ENCODE peak calls at places on chromosomes 2 and 18, in six cellular contexts. R is brain microvascular endothelial cell, T is WERI-Rb-1, L is upper lobe of left lung, J is right atrium auricular region, Y is suprapubic skin. C is an unnamed sample.

GRCh38 chr2:130795431-130795830 is 40.1 kb downstream of the AMER3 start:
- DNase-seq in R (peak), T (no peak), L (no peak), J (no peak), Y (no peak), C (no peak)

GRCh38 chr2:209977386-209978239 is 24.8 kb upstream of the RPE start:
- DNase-seq in R (no peak), T (no peak), L (no peak), J (no peak), Y (no peak), C (no peak)

GRCh38 chr2:157164891-157165290 is 92.6 kb upstream of the GALNT5 start:
- DNase-seq in R (no peak), T (no peak), L (no peak), J (no peak), Y (no peak), C (no peak)

GRCh38 chr2:101750688-101751087 is 53.2 kb downstream of the MAP4K4 start:
- DNase-seq in R (no peak), T (no peak), L (no peak), J (no peak), Y (no peak), C (no peak)

GRCh38 chr2:9318461-9319337 is 104.6 kb downstream of the ITGB1BP1 start:
- DNase-seq in R (no peak), T (no peak), L (peak), J (peak), Y (no peak), C (no peak)

GRCh38 chr2:45497355-45497754 is 113.7 kb downstream of the SRBD1 start:
- DNase-seq in R (peak), T (no peak), L (no peak), J (no peak), Y (no peak), C (no peak)

GRCh38 chr18:63082661-63083531 is 236.7 kb downstream of the BCL2 start:
- DNase-seq in R (no peak), T (no peak), L (no peak), J (no peak), Y (no peak), C (no peak)

GRCh38 chr18:4017479-4017878 is 437.6 kb downstream of the DLGAP1 start:
- DNase-seq in R (no peak), T (peak), L (no peak), J (no peak), Y (no peak), C (no peak)

GRCh38 chr2:78540255-78540654 is 485.2 kb upstream of the REG3G start:
- DNase-seq in R (no peak), T (no peak), L (no peak), J (no peak), Y (no peak), C (no peak)

GRCh38 chr18:5253910-5254309 is 41.6 kb downstream of the ZBTB14 start:
- DNase-seq in R (peak), T (no peak), L (no peak), J (no peak), Y (no peak), C (no peak)

GRCh38 chr18:69759046-69759445 is 188.6 kb downstream of the CD226 start:
- DNase-seq in R (no peak), T (no peak), L (no peak), J (no peak), Y (no peak), C (no peak)

GRCh38 chr2:150060341-150060740 is 427.1 kb downstream of the RND3 start:
- DNase-seq in R (no peak), T (no peak), L (no peak), J (no peak), Y (no peak), C (no peak)

GRCh38 chr2:27809761-27810241 is 38.3 kb downstream of the MRPL33 start:
- DNase-seq in R (peak), T (no peak), L (no peak), J (no peak), Y (no peak), C (no peak)

GRCh38 chr2:72985891-72986683 is 68.8 kb downstream of the EMX1 start:
- DNase-seq in R (no peak), T (no peak), L (no peak), J (no peak), Y (no peak), C (no peak)

GRCh38 chr2:26314243-26314642 is 31.7 kb upstream of the SELENOI start:
- DNase-seq in R (no peak), T (peak), L (no peak), J (no peak), Y (no peak), C (no peak)

GRCh38 chr2:168392031-168392430 is 64.0 kb upstream of the CERS6 start:
- DNase-seq in R (no peak), T (no peak), L (no peak), J (no peak), Y (no peak), C (no peak)

GRCh38 chr2:101981066-101981465 is 10.7 kb upstream of the IL1R2 start:
- DNase-seq in R (no peak), T (no peak), L (no peak), J (no peak), Y (no peak), C (no peak)

GRCh38 chr2:111896007-111896406 is 2.4 kb upstream of the MERTK start:
- DNase-seq in R (no peak), T (no peak), L (peak), J (no peak), Y (no peak), C (no peak)

GRCh38 chr2:148674063-148675020 is 29.8 kb downstream of the EPC2 start:
- DNase-seq in R (no peak), T (peak), L (no peak), J (no peak), Y (no peak), C (no peak)

GRCh38 chr2:217899231-217900009 is 103.4 kb downstream of the TNS1 start:
- DNase-seq in R (peak), T (peak), L (peak), J (peak), Y (no peak), C (no peak)

GRCh38 chr2:139721454-139721995 is 941.3 kb upstream of the NXPH2 start:
- DNase-seq in R (no peak), T (no peak), L (no peak), J (no peak), Y (no peak), C (no peak)

GRCh38 chr2:152297715-152298114 is 37.3 kb upstream of the FMNL2 start:
- DNase-seq in R (no peak), T (no peak), L (no peak), J (no peak), Y (no peak), C (no peak)

GRCh38 chr2:3659447-3660432 is 1.7 kb downstream of the ALLC start:
- DNase-seq in R (peak), T (peak), L (peak), J (no peak), Y (no peak), C (no peak)

GRCh38 chr2:32843699-32844098 is 103.1 kb upstream of the LTBP1 start:
- DNase-seq in R (no peak), T (no peak), L (no peak), J (no peak), Y (no peak), C (no peak)

GRCh38 chr18:22606563-22607283 is 189.0 kb upstream of the CTAGE1 start:
- DNase-seq in R (peak), T (no peak), L (no peak), J (no peak), Y (no peak), C (no peak)

GRCh38 chr2:216002274-216002673 is 11.1 kb downstream of the MREG start:
- DNase-seq in R (no peak), T (no peak), L (no peak), J (no peak), Y (no peak), C (no peak)

GRCh38 chr2:1843646-1844045 is 99.3 kb upstream of the PXDN start:
- DNase-seq in R (no peak), T (no peak), L (no peak), J (no peak), Y (no peak), C (no peak)

GRCh38 chr2:45344071-45344470 is 267.0 kb downstream of the SRBD1 start:
- DNase-seq in R (no peak), T (no peak), L (no peak), J (peak), Y (no peak), C (no peak)

GRCh38 chr2:55010149-55010591 is 40.1 kb downstream of the RTN4 start:
- DNase-seq in R (peak), T (peak), L (peak), J (no peak), Y (no peak), C (peak)

GRCh38 chr2:137983581-137983980 is 19.3 kb downstream of the HNMT start:
- DNase-seq in R (no peak), T (no peak), L (no peak), J (no peak), Y (no peak), C (no peak)

GRCh38 chr2:205731521-205731965 is 49.2 kb downstream of the NRP2 start:
- DNase-seq in R (peak), T (peak), L (no peak), J (no peak), Y (no peak), C (no peak)

GRCh38 chr2:205495819-205496218 is 186.5 kb upstream of the NRP2 start:
- DNase-seq in R (no peak), T (no peak), L (no peak), J (no peak), Y (no peak), C (no peak)

GRCh38 chr2:234770081-234770506 is 181.7 kb upstream of the SH3BP4 start:
- DNase-seq in R (peak), T (no peak), L (no peak), J (no peak), Y (no peak), C (no peak)

GRCh38 chr2:7795358-7796199 is 878.4 kb downstream of the RNF144A start:
- DNase-seq in R (no peak), T (no peak), L (no peak), J (no peak), Y (no peak), C (no peak)

GRCh38 chr2:18062892-18063291 is 184.4 kb downstream of the KCNS3 start:
- DNase-seq in R (no peak), T (no peak), L (no peak), J (no peak), Y (no peak), C (no peak)

GRCh38 chr18:35571138-35571537 is 10.4 kb upstream of the GALNT1 start:
- DNase-seq in R (no peak), T (no peak), L (no peak), J (no peak), Y (no peak), C (no peak)

GRCh38 chr18:10401489-10401888 is 52.9 kb upstream of the APCDD1 start:
- DNase-seq in R (no peak), T (peak), L (no peak), J (no peak), Y (no peak), C (no peak)

GRCh38 chr18:44599409-44599808 is 81.3 kb upstream of the SETBP1 start:
- DNase-seq in R (peak), T (no peak), L (no peak), J (peak), Y (no peak), C (no peak)

DNA sequence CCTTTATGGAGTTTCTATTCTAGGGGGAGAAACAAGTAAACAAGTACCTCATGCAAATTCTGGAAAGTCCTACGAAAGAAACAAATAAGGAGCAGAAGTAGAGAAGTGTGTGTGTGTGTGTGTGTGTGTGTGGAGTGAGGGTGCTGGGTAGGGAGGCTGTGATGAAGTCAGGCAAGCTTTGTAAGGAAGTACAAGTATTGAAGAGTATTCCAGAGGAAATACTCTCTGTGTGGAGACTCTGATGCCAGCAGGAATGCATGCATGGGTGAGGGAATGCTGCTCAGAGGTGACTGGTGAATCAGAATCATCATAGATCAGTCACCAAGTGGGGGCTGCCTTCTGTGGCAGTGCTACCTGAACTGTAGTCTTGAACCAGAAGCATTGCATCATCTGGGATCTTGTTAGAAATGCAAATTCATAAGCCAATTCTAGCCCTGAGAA is 34.5 kb downstream of the SLC4A3 start:
- DNase-seq in R (peak), T (no peak), L (no peak), J (no peak), Y (peak), C (no peak)
- H3K4me3 ChIP-seq in R (no peak), T (no peak), L (no peak), J (no peak), Y (no peak), C (no peak)

GRCh38 chr18:61991836-61992235 is 99.0 kb upstream of the RNF152 start:
- DNase-seq in R (no peak), T (no peak), L (no peak), J (no peak), Y (no peak), C (no peak)

GRCh38 chr18:61989138-61989537 is 96.3 kb upstream of the RNF152 start:
- DNase-seq in R (no peak), T (no peak), L (no peak), J (no peak), Y (no peak), C (no peak)

GRCh38 chr18:61992923-61993322 is 100.1 kb upstream of the RNF152 start:
- DNase-seq in R (no peak), T (no peak), L (no peak), J (no peak), Y (no peak), C (no peak)

GRCh38 chr18:61992285-61992684 is 99.5 kb upstream of the RNF152 start:
- DNase-seq in R (peak), T (no peak), L (no peak), J (no peak), Y (no peak), C (no peak)

DNA sequence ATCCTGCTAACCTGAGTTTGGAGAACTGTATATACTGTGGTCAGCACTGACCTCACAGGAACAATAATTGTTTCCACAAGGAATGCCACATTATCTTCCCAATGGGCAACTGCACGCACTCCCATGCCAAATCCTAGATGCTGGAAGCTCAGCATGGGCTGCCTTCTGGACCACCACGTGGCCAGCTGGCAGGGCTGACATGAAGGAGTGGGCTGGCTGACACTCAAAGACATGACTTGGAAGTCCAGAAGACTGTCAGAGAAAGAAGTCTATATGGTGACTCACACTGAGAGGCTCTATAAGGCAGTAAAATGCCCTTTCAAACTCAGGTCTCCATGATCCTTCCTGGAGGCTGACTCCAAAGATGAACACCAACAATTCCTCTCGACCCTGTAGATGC is 98.4 kb upstream of the RNF152 start:
- DNase-seq in R (peak), T (no peak), L (no peak), J (no peak), Y (no peak), C (no peak)
- H3K27ac ChIP-seq in R (peak), T (no peak), L (no peak), J (no peak), Y (no peak), C (no peak)

GRCh38 chr2:207311316-207312005 is 145.7 kb upstream of the KLF7 start:
- DNase-seq in R (peak), T (no peak), L (peak), J (peak), Y (no peak), C (no peak)
- TF ChIP-seq CTCF in R (peak), T (peak), L (peak), J (no peak), Y (no peak), C (no peak)

DNA sequence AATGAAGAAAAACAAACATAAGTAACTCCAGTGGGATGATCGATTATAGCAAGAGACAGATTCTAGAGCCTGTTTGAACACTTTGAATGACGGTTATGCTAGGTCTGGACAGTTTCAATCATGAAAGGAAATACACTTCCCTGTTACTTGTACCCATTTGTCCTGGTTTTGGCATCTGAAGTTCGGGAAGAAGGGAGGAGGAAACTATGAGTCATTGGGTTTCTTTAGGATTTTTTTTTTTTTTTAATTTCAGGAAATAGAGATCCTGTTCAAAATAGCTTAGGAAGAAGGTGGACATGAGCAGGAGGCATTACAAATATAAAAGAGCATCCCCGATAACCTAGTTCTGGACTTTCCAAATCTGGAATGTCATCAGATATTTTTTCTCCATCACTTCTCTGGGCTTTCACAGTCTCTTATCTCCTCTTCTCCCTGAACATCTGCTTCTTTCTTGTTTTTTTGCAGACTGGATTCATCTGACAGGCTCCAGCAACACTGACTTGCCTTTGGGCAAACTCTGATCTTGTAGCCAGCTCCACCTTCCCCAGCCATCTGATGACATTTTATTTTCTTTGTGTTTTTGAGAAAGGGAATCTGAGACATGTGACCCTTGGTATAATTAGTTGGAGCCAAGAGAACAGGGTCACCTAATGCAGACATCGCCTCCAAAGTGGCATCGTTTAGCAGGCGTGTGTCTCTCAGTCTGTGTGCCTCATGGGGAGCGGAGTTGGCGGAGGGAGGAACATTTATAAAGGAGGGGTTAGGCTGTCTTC is 195.2 kb upstream of the EPHA4 start:
- DNase-seq in R (no peak), T (no peak), L (no peak), J (no peak), Y (no peak), C (no peak)
- H3K4me3 ChIP-seq in R (no peak), T (no peak), L (no peak), J (no peak), Y (no peak), C (no peak)

GRCh38 chr18:21453512-21453862 is 147.0 kb downstream of the ESCO1 start:
- DNase-seq in R (no peak), T (no peak), L (no peak), J (no peak), Y (no peak), C (no peak)
- H3K27ac ChIP-seq in R (no peak), T (no peak), L (no peak), J (peak), Y (no peak), C (no peak)